ENCODE peak calls at places on chromosomes 3 and 15, in four cellular contexts. One of them, this sample, is unnamed.
A peak's percentile ranks its signal among the peaks of the same experiment; 100 is the strongest.

GRCh38 chr15:89795996-89796395 is 18.7 kb downstream of the ANPEP start:
- DNase-seq in IMR-90: no peak
- DNase-seq in neuronal stem cell: no peak
- DNase-seq in H1: no peak
- DNase-seq in this sample: no peak

GRCh38 chr15:32993285-32993684 is 201.2 kb downstream of the FMN1 start:
- DNase-seq in IMR-90: no peak
- DNase-seq in neuronal stem cell: no peak
- DNase-seq in H1: no peak
- DNase-seq in this sample: no peak

GRCh38 chr3:129793947-129794318 is 99.6 kb downstream of the TMCC1 start:
- DNase-seq in IMR-90: no peak
- DNase-seq in neuronal stem cell: peak; percentile 51
- DNase-seq in H1: no peak
- DNase-seq in this sample: peak; percentile 38

GRCh38 chr15:35506272-35506870 is 39.6 kb downstream of the DPH6 start:
- DNase-seq in IMR-90: no peak
- DNase-seq in neuronal stem cell: peak; percentile 1
- DNase-seq in H1: no peak
- DNase-seq in this sample: no peak

GRCh38 chr15:46589088-46589487 is 954.3 kb downstream of the SQOR start:
- DNase-seq in IMR-90: no peak
- DNase-seq in neuronal stem cell: no peak
- DNase-seq in H1: no peak
- DNase-seq in this sample: no peak

GRCh38 chr15:100433304-100433703 is 91.5 kb upstream of the ADAMTS17 start:
- DNase-seq in IMR-90: no peak
- DNase-seq in neuronal stem cell: no peak
- DNase-seq in H1: no peak
- DNase-seq in this sample: no peak

GRCh38 chr3:46693897-46694235 is 387 bp upstream of the ALS2CL start:
- DNase-seq in IMR-90: no peak
- DNase-seq in neuronal stem cell: no peak
- DNase-seq in H1: peak; percentile 66
- DNase-seq in this sample: no peak

GRCh38 chr3:172074578-172074977 is 35.2 kb downstream of the FNDC3B start:
- DNase-seq in IMR-90: no peak
- DNase-seq in neuronal stem cell: no peak
- DNase-seq in H1: no peak
- DNase-seq in this sample: no peak

GRCh38 chr3:146308222-146308621 is 57.3 kb upstream of the PLSCR4 start:
- DNase-seq in IMR-90: peak; percentile 89
- DNase-seq in neuronal stem cell: no peak
- DNase-seq in H1: no peak
- DNase-seq in this sample: no peak

GRCh38 chr3:65732060-65732933 is 306.4 kb downstream of the MAGI1 start:
- DNase-seq in IMR-90: peak; percentile 80
- DNase-seq in neuronal stem cell: peak; percentile 72
- DNase-seq in H1: no peak
- DNase-seq in this sample: no peak

GRCh38 chr3:149356630-149357029 is 20.8 kb downstream of the TM4SF1 start:
- DNase-seq in IMR-90: peak; percentile 45
- DNase-seq in neuronal stem cell: no peak
- DNase-seq in H1: no peak
- DNase-seq in this sample: no peak

GRCh38 chr3:149356044-149356592 is 21.3 kb downstream of the TM4SF1 start:
- DNase-seq in IMR-90: no peak
- DNase-seq in neuronal stem cell: no peak
- DNase-seq in H1: no peak
- DNase-seq in this sample: no peak

GRCh38 chr3:149353581-149354184 is 20.2 kb upstream of the TM4SF18 start:
- DNase-seq in IMR-90: no peak
- DNase-seq in neuronal stem cell: no peak
- DNase-seq in H1: no peak
- DNase-seq in this sample: no peak

DNA sequence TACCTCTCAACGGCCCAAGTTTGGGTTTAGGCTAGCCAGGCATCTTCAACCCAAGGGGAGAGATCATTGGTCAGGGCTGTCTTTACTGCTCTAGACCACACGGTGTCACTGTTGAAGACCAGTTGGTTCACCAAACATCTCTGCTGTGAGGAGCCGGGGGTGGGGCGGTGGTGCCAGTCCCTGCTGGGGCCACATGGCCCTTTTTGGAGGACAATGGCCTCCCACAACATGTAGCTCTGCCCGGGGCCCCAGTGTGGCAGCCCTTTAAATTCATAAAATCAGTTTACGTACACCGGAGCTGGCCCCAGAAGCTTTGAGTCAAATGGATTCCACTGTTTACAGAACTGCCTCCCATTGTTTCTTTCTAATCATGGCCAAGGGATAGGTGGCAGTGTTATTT is 19.1 kb upstream of the TM4SF18 start:
- DNase-seq in IMR-90: peak; percentile 58
- DNase-seq in neuronal stem cell: peak; percentile 27
- DNase-seq in H1: peak; percentile 83
- DNase-seq in this sample: peak; percentile 88
- H2BK15ac ChIP-seq in IMR-90: peak overlapping the region; percentile 72
- H2BK15ac ChIP-seq in neuronal stem cell: no peak overlapping the region
- H2BK15ac ChIP-seq in H1: no peak overlapping the region
- H2BK15ac ChIP-seq in this sample: no peak overlapping the region

GRCh38 chr15:95557226-95558046 is 773.1 kb upstream of the NR2F2 start:
- DNase-seq in IMR-90: peak; percentile 95
- DNase-seq in neuronal stem cell: no peak
- DNase-seq in H1: no peak
- DNase-seq in this sample: no peak
- H4K8ac ChIP-seq in IMR-90: peak overlapping the region; percentile 53
- H4K8ac ChIP-seq in neuronal stem cell: no peak overlapping the region
- H4K8ac ChIP-seq in H1: no peak overlapping the region
- H4K8ac ChIP-seq in this sample: no peak overlapping the region

DNA sequence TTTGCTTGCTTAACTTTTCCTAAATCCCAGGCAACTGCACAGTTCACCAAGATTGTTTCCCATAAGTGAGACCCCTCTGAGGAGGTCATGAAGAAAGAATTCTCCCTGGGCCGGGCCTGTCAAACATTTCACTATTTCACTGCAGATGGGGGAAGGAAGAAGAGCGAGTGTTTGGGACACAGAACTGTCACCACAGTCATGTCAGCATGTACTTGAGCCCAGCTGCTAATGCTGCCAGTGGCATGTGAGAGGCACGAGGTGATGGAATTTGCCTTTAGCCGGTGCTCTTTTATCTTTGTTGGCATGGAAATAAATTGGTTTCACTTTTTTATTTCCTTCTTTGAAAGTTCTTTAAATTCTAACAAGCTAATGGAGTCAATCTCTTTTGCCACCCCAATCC is 277.9 kb upstream of the GADL1 start:
- DNase-seq in IMR-90: no peak
- DNase-seq in neuronal stem cell: no peak
- DNase-seq in H1: no peak
- DNase-seq in this sample: no peak
- H3K14ac ChIP-seq in IMR-90: peak overlapping the region; percentile 60
- H3K14ac ChIP-seq in neuronal stem cell: no peak overlapping the region
- H3K14ac ChIP-seq in H1: no peak overlapping the region
- H3K14ac ChIP-seq in this sample: no peak overlapping the region

GRCh38 chr3:184683234-184683633 is 28.6 kb downstream of the MAGEF1 start:
- DNase-seq in IMR-90: no peak
- DNase-seq in neuronal stem cell: no peak
- DNase-seq in H1: no peak
- DNase-seq in this sample: no peak

GRCh38 chr3:184679056-184679502 is 32.8 kb downstream of the MAGEF1 start:
- DNase-seq in IMR-90: no peak
- DNase-seq in neuronal stem cell: peak; percentile 51
- DNase-seq in H1: peak; percentile 74
- DNase-seq in this sample: peak; percentile 64

GRCh38 chr3:184678317-184679055 is 33.4 kb downstream of the MAGEF1 start:
- DNase-seq in IMR-90: no peak
- DNase-seq in neuronal stem cell: no peak
- DNase-seq in H1: no peak
- DNase-seq in this sample: no peak

GRCh38 chr3:184682671-184683070 is 29.2 kb downstream of the MAGEF1 start:
- DNase-seq in IMR-90: no peak
- DNase-seq in neuronal stem cell: no peak
- DNase-seq in H1: no peak
- DNase-seq in this sample: no peak

GRCh38 chr3:184680411-184680990 is 31.4 kb downstream of the MAGEF1 start:
- DNase-seq in IMR-90: no peak
- DNase-seq in neuronal stem cell: no peak
- DNase-seq in H1: no peak
- DNase-seq in this sample: no peak
- H2BK15ac ChIP-seq in IMR-90: no peak overlapping the region
- H2BK15ac ChIP-seq in neuronal stem cell: peak overlapping the region; percentile 86
- H2BK15ac ChIP-seq in H1: no peak overlapping the region
- H2BK15ac ChIP-seq in this sample: no peak overlapping the region

This sample was measured in H9.